ENCODE peak calls at places on chromosomes 2 and 18, in four cellular contexts. Q, P, I and G are unnamed samples.

GRCh38 chr2:38653715-38654494 is 12.0 kb upstream of the GALM start:
- DNase-seq in Q (peak; percentile 48), I (no peak), P (peak; percentile 31), G (peak; percentile 16)

GRCh38 chr18:7814754-7815315 is 247.7 kb downstream of the PTPRM start:
- DNase-seq in I (no peak), Q (no peak), P (no peak), G (no peak)

GRCh38 chr18:62329676-62330454 is 4.8 kb downstream of the TNFRSF11A start:
- DNase-seq in Q (no peak), I (peak; percentile 46), P (no peak), G (peak; percentile 83)

GRCh38 chr2:158688722-158689121 is 106.4 kb upstream of the DAPL1 start:
- DNase-seq in Q (no peak), I (no peak), P (no peak), G (peak; percentile 47)

GRCh38 chr18:74166397-74166796 is 18.1 kb downstream of the TIMM21 start:
- DNase-seq in I (no peak), Q (no peak), P (no peak), G (peak; percentile 7)

GRCh38 chr2:178066890-178067669 is 5.5 kb downstream of the PDE11A start:
- DNase-seq in I (no peak), Q (no peak), P (no peak), G (no peak)

GRCh38 chr2:227406177-227407031 is 18.7 kb upstream of the SCYGR1 start:
- DNase-seq in I (peak; percentile 53), Q (no peak), P (peak; percentile 42), G (peak; percentile 99)

GRCh38 chr2:30234180-30234971 is 3.0 kb downstream of the LBH start:
- DNase-seq in P (no peak), I (no peak), Q (no peak), G (peak; percentile 96)

GRCh38 chr18:26309283-26309682 is 83.0 kb downstream of the TAF4B start:
- DNase-seq in Q (no peak), I (no peak), P (no peak), G (peak; percentile 60)

GRCh38 chr2:149611100-149611820 is 23.7 kb upstream of the MMADHC start:
- DNase-seq in Q (no peak), I (no peak), P (no peak), G (no peak)

GRCh38 chr2:163558286-163559009 is 177.4 kb downstream of the FIGN start:
- DNase-seq in I (no peak), Q (no peak), P (no peak), G (no peak)

GRCh38 chr2:240223631-240224030 is 83.2 kb upstream of the OTOS start:
- DNase-seq in I (no peak), P (no peak), Q (no peak), G (no peak)

GRCh38 chr18:12770469-12771219 is 67.8 kb downstream of the PSMG2 start:
- DNase-seq in Q (no peak), I (no peak), P (no peak), G (no peak)

GRCh38 chr2:143632751-143633374 is 503.6 kb downstream of the ARHGAP15 start:
- DNase-seq in P (no peak), I (no peak), Q (no peak), G (no peak)

GRCh38 chr2:239290618-239291504 is 110.0 kb downstream of the HDAC4 start:
- DNase-seq in P (no peak), Q (no peak), I (no peak), G (no peak)

DNA sequence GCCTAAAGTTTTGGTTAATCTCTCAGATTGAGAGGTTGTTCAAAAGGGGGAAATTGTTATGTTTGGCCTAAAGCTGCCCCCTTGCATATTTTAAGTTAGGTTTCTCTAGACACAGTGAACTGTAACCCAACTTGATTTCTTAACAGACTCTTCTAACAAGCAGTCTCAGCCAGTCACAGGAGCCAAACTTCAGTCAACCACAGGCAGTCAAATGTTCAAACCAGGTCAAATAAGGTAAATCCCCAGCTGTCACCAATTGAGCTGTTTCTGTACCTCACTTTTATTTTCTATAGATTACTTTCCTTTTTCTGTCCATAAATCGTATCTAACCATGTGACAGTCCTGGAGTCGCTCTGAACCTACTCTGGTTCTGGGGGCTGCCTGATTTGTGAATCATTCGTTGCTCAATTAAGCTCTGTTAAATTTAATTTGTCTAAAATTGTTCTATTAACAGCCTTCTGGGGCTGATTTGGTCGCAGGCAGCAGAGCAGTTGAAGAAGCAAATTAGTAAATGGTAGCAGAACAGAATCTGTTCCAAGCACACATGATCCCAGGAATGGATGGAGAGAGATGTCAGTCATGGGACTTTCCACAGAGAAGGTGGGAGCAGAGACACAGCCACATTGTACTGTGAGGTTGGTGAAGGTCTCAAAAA is 16.4 kb upstream of the NFU1 start:
- DNase-seq in P (no peak), I (no peak), Q (peak; percentile 61), G (no peak)
- TF ChIP-seq CHD1 in P (no peak), I (no peak), Q (no peak), G (no peak)

GRCh38 chr18:36470896-36471295 is 173.4 kb downstream of the FHOD3 start:
- DNase-seq in I (no peak), Q (no peak), P (no peak), G (no peak)

GRCh38 chr18:36468161-36468560 is 170.6 kb downstream of the FHOD3 start:
- DNase-seq in I (no peak), Q (no peak), P (peak; percentile 30), G (no peak)

GRCh38 chr18:36471393-36471792 is 173.9 kb downstream of the FHOD3 start:
- DNase-seq in P (no peak), Q (no peak), I (no peak), G (no peak)

GRCh38 chr18:36467614-36468013 is 170.1 kb downstream of the FHOD3 start:
- DNase-seq in Q (no peak), P (no peak), I (no peak), G (no peak)

GRCh38 chr18:36469471-36469870 is 172.0 kb downstream of the FHOD3 start:
- DNase-seq in I (no peak), P (no peak), Q (no peak), G (no peak)
- TF ChIP-seq CHD1 in I (no peak), P (no peak), Q (no peak), G (no peak)

DNA sequence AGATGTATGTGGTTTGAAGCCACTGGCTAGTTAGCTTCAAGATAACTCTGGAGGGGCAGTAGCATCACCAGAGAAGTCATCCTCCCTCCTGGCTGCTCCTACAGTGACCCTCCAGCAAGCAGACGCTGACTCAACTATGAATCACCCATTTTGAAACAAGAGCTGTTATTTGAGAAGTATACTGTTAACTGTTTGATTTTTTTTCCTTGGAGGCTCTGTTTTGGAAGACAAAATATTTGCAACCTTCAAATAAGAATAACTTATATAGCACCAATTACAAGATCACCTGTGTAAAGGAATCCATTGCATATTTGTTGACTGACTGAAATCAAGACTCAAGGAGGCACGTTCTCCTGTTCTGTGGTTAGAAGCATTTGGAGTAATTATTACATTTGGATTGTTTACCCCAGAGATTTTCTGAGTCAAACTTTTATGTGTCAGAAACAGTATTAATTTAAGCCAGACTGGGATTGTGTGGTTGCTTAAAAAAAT is 313.8 kb downstream of the MTX2 start:
- DNase-seq in Q (no peak), P (no peak), I (no peak), G (peak; percentile 97)
- TF ChIP-seq CHD1 in Q (no peak), P (no peak), I (no peak), G (no peak)

GRCh38 chr2:171763602-171764001 is 76.3 kb downstream of the DYNC1I2 start:
- DNase-seq in P (no peak), Q (no peak), I (no peak), G (no peak)

DNA sequence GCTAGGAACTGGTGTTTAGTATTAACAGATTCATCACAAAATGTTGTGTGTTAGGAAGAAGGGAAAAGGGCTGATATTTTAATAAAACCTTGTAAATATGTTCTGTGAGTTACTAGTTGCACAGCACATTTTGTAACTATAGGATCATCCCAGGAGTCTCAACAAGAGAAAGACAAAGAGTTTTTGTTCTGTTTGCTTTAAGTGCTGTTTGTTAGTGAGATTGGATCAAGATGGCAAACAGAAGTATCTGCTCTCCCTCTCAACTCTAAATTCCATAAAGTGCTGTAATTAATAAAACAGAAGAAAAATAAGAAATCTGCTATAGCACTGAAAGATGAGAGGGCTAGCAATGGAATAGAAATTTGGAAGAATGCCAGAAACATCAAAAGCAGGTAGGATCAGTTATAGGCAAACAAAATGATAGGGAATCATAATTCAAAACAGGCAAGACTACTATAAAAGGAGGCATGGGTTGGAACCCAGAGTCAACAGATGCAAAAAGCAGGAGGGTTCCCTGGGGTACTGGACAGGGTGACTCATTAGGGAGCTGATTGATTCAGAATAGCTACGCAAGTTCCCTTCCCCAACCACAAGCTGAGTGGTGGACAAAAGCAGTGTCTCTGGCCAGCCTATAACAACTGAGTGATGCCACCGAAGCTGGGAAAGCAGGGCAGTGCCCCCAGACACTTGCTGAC is 75.8 kb downstream of the DYNC1I2 start:
- DNase-seq in P (no peak), I (no peak), Q (no peak), G (peak; percentile 49)
- TF ChIP-seq CHD1 in P (no peak), I (no peak), Q (no peak), G (no peak)

GRCh38 chr2:195967336-195967735 is 101.3 kb downstream of the DNAH7 start:
- DNase-seq in I (no peak), P (no peak), Q (no peak), G (no peak)

GRCh38 chr2:195956725-195957124 is 111.9 kb downstream of the DNAH7 start:
- DNase-seq in P (no peak), Q (no peak), I (no peak), G (no peak)

DNA sequence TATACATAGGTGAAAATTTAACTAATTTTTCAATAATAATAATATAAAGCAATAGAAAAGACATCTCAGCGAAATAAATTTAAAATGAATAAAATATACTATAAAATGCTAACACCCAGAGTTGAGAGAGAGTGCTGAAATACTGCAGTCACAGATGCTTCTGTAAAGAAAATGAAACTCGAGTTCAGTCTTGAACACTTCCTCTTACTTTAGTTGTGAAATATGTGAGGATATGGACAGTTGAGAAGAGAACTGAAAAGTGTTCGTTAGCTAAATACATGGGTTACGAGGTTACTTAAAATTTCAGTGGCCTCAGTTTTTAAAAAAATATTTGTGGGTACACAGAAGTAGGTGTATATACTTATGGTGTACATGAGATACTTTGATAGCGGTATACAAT is 106.8 kb downstream of the DNAH7 start:
- DNase-seq in Q (peak; percentile 23), I (no peak), P (no peak), G (no peak)
- TF ChIP-seq CHD1 in Q (no peak), I (no peak), P (no peak), G (no peak)

GRCh38 chr2:25324905-25325592 is 16.7 kb downstream of the DNMT3A start:
- DNase-seq in I (no peak), Q (no peak), P (no peak), G (peak; percentile 73)
- TF ChIP-seq CHD1 in I (no peak), Q (no peak), P (no peak), G (no peak)